ENCODE peak calls at places on chromosomes 5 and 9, in seven cellular contexts. U is AG08396; S is cardiac fibroblast; T is stimulated activated CD8-positive, alpha-beta memory T cell treated with anti-CD3 and anti-CD28 coated beads, Interleukin-12 subunit alpha, Interleukin-12 subunit beta, amount 100 ng/mL, for 4 hours; X is stimulated activated CD4-positive, alpha-beta T cell treated with anti-CD3 and anti-CD28 coated beads, Interleukin-15, amount 100 ng/mL, for 24 hours; K is HEK293T; E is NAMALWA. Z is an unnamed sample.

GRCh38 chr5:43664641-43665040 is 61.7 kb downstream of the NNT start:
- DNase-seq in U (no peak), S (peak), T (no peak), X (no peak), K (no peak), E (no peak), Z (no peak)

GRCh38 chr9:124297553-124297905 is 39.8 kb downstream of the NEK6 start:
- DNase-seq in U (peak), S (peak), T (no peak), X (no peak), K (no peak), E (no peak), Z (peak)

GRCh38 chr5:855771-856530 is 5.2 kb upstream of the ZDHHC11 start:
- DNase-seq in U (no peak), S (no peak), T (no peak), X (no peak), K (no peak), E (peak), Z (no peak)

GRCh38 chr5:146000072-146000471 is 63.7 kb downstream of the SH3RF2 start:
- DNase-seq in U (no peak), S (no peak), T (no peak), X (no peak), K (no peak), E (no peak), Z (no peak)

GRCh38 chr5:177085985-177086917 is at the start of gene FGFR4:
- DNase-seq in U (peak), S (peak), T (peak), X (peak), K (peak), E (peak), Z (no peak)

GRCh38 chr5:156819967-156820581 is 30.0 kb upstream of the PPP1R2B start:
- DNase-seq in U (no peak), S (no peak), T (no peak), X (no peak), K (no peak), E (no peak), Z (no peak)

GRCh38 chr5:1034421-1034905 is 25.9 kb downstream of the NKD2 start:
- DNase-seq in U (no peak), S (no peak), T (no peak), X (no peak), K (no peak), E (no peak), Z (no peak)

GRCh38 chr5:150253416-150254208 is 36.0 kb downstream of the CAMK2A start:
- DNase-seq in U (no peak), S (no peak), T (no peak), X (no peak), K (no peak), E (no peak), Z (no peak)

GRCh38 chr9:24351952-24352351 is 193.7 kb downstream of the IZUMO3 start:
- DNase-seq in U (no peak), S (no peak), T (no peak), X (no peak), K (no peak), E (no peak), Z (no peak)

GRCh38 chr9:77648458-77649108 is 461 bp upstream of the GNA14 start:
- DNase-seq in U (no peak), S (peak), T (no peak), X (peak), K (no peak), E (no peak), Z (no peak)

GRCh38 chr5:36878421-36879088 is 2.0 kb downstream of the NIPBL start:
- DNase-seq in U (peak), S (peak), T (no peak), X (no peak), K (peak), E (no peak), Z (no peak)

GRCh38 chr9:133700861-133701320 is 37.3 kb downstream of the SARDH start:
- DNase-seq in U (no peak), S (peak), T (no peak), X (no peak), K (no peak), E (no peak), Z (no peak)

GRCh38 chr5:76368941-76369340 is 34.1 kb upstream of the IQGAP2 start:
- DNase-seq in U (no peak), S (no peak), T (no peak), X (no peak), K (no peak), E (no peak), Z (no peak)

GRCh38 chr5:133154274-133155088 is 102.7 kb downstream of the HSPA4 start:
- DNase-seq in U (no peak), S (no peak), T (no peak), X (no peak), K (no peak), E (no peak), Z (no peak)

GRCh38 chr9:37611961-37612360 is 19.6 kb upstream of the TOMM5 start:
- DNase-seq in U (no peak), S (no peak), T (no peak), X (no peak), K (no peak), E (no peak), Z (no peak)

GRCh38 chr5:1010641-1011046 is 2.0 kb downstream of the NKD2 start:
- DNase-seq in U (no peak), S (no peak), T (no peak), X (no peak), K (no peak), E (no peak), Z (no peak)

GRCh38 chr9:130914417-130915095 is 17.9 kb upstream of the QRFP start:
- DNase-seq in U (no peak), S (no peak), T (no peak), X (no peak), K (no peak), E (no peak), Z (no peak)

GRCh38 chr5:14450055-14450524 is 131.5 kb upstream of the OTULINL start:
- DNase-seq in U (peak), S (peak), T (no peak), X (no peak), K (no peak), E (no peak), Z (no peak)

GRCh38 chr5:143913008-143913752 is 101.2 kb downstream of the HMHB1 start:
- DNase-seq in U (peak), S (peak), T (no peak), X (no peak), K (no peak), E (no peak), Z (no peak)

GRCh38 chr5:134948929-134949328 is 18.8 kb upstream of the CATSPER3 start:
- DNase-seq in U (no peak), S (peak), T (no peak), X (no peak), K (no peak), E (no peak), Z (no peak)

GRCh38 chr5:149486726-149487635 is 64.3 kb downstream of the CSNK1A1 start:
- DNase-seq in U (peak), S (peak), T (no peak), X (no peak), K (no peak), E (no peak), Z (no peak)

GRCh38 chr5:102971693-102972293 is 148.1 kb downstream of the GIN1 start:
- DNase-seq in U (peak), S (peak), T (no peak), X (no peak), K (no peak), E (peak), Z (no peak)

GRCh38 chr5:617896-618295 is 5.8 kb downstream of the CEP72 start:
- DNase-seq in U (no peak), S (no peak), T (no peak), X (no peak), K (no peak), E (no peak), Z (no peak)

GRCh38 chr9:21591221-21592062 is 109.3 kb upstream of the IFNE start:
- DNase-seq in U (peak), S (peak), T (peak), X (peak), K (peak), E (no peak), Z (no peak)

GRCh38 chr9:114694719-114695269 is 12.8 kb upstream of the TEX48 start:
- DNase-seq in U (no peak), S (no peak), T (no peak), X (peak), K (no peak), E (no peak), Z (no peak)

GRCh38 chr5:61416010-61416409 is 84.0 kb downstream of the ZSWIM6 start:
- DNase-seq in U (no peak), S (no peak), T (no peak), X (peak), K (no peak), E (no peak), Z (no peak)

GRCh38 chr9:37290366-37290765 is 132.1 kb upstream of the GRHPR start:
- DNase-seq in U (no peak), S (no peak), T (no peak), X (peak), K (no peak), E (peak), Z (no peak)